ENCODE peak calls at places on chromosomes 11 and 22, in ten cellular contexts. M is IMR-90; P is endothelial cell of umbilical vein; O is mesenchymal stem cell; E is fibroblast of lung; Q is pancreas; N is heart right ventricle; L is Karpas-422; X is cardiac muscle cell; J is CD8-positive, alpha-beta T cell. V is an unnamed sample.

GRCh38 chr11:96342131-96342970 is 644 bp downstream of the MAML2 start:
- DNase-seq in M (no peak), P (peak; percentile 45), O (no peak), E (peak; percentile 55), Q (no peak), N (no peak), L (peak; percentile 59), X (no peak), J (no peak), V (no peak)

GRCh38 chr11:36577859-36578258 is 10.1 kb downstream of the RAG1 start:
- DNase-seq in M (peak; percentile 14), P (no peak), O (no peak), E (peak; percentile 83), Q (no peak), N (no peak), L (no peak), X (peak; percentile 13), J (no peak), V (no peak)

GRCh38 chr11:134032501-134033091 is 36.3 kb upstream of the JAM3 start:
- DNase-seq in M (no peak), P (no peak), O (no peak), E (peak; percentile 20), Q (no peak), N (no peak), L (no peak), X (no peak), J (no peak), V (peak; percentile 93)

GRCh38 chr11:111976614-111977140 is 39.5 kb downstream of the DIXDC1 start:
- DNase-seq in M (no peak), P (no peak), O (no peak), E (peak; percentile 24), Q (peak; percentile 22), N (no peak), L (no peak), X (peak; percentile 4), J (no peak), V (no peak)

GRCh38 chr22:36027579-36027959 is 1.1 kb downstream of the RBFOX2 start:
- DNase-seq in M (no peak), P (no peak), O (peak; percentile 44), E (no peak), Q (no peak), N (peak; percentile 14), L (peak; percentile 52), X (no peak), J (no peak), V (peak; percentile 40)

GRCh38 chr22:43706558-43707328 is 105.4 kb downstream of the EFCAB6 start:
- DNase-seq in M (no peak), P (no peak), O (no peak), E (no peak), Q (no peak), N (no peak), L (no peak), X (no peak), J (no peak), V (no peak)

GRCh38 chr11:3208272-3208671 is 10.3 kb downstream of the MRGPRG start:
- DNase-seq in M (no peak), P (no peak), O (no peak), E (no peak), Q (no peak), N (no peak), L (no peak), X (no peak), J (no peak), V (no peak)

GRCh38 chr11:10550503-10550902 is 9.5 kb upstream of the RNF141 start:
- DNase-seq in M (peak; percentile 82), P (peak; percentile 39), O (peak; percentile 75), E (peak; percentile 73), Q (no peak), N (no peak), L (no peak), X (peak; percentile 23), J (no peak), V (no peak)

GRCh38 chr11:47852053-47852452 is 3.9 kb upstream of the NUP160 start:
- DNase-seq in M (no peak), P (no peak), O (peak; percentile 33), E (no peak), Q (no peak), N (no peak), L (no peak), X (no peak), J (no peak), V (no peak)

GRCh38 chr22:20138417-20138738 is 6.8 kb downstream of the ZDHHC8 start:
- DNase-seq in M (no peak), P (no peak), O (no peak), E (no peak), Q (no peak), N (no peak), L (no peak), X (no peak), J (no peak), V (no peak)

GRCh38 chr11:114036156-114036811 is 23.2 kb upstream of the ZBTB16 start:
- DNase-seq in M (peak; percentile 18), P (peak; percentile 73), O (peak; percentile 77), E (peak; percentile 19), Q (peak; percentile 90), N (peak; percentile 84), L (no peak), X (peak; percentile 91), J (peak; percentile 43), V (peak; percentile 52)

GRCh38 chr11:63916837-63917684 is at the start of gene RCOR2:
- DNase-seq in M (peak; percentile 80), P (peak; percentile 52), O (peak; percentile 85), E (peak; percentile 80), Q (peak; percentile 79), N (peak; percentile 83), L (peak; percentile 95), X (peak; percentile 95), J (peak; percentile 41), V (peak; percentile 79)

GRCh38 chr11:130295657-130296056 is 19.1 kb downstream of the ZBTB44 start:
- DNase-seq in M (no peak), P (no peak), O (no peak), E (no peak), Q (no peak), N (no peak), L (no peak), X (no peak), J (no peak), V (no peak)
- H3K27ac ChIP-seq in M (no peak overlapping the region), P (no peak overlapping the region), O (no peak overlapping the region), E (no peak overlapping the region), Q (no peak overlapping the region), N (no peak overlapping the region), L (no peak overlapping the region), X (no peak overlapping the region), J (no peak overlapping the region), V (no peak overlapping the region)

GRCh38 chr11:125980421-125980820 is 34.6 kb downstream of the VSIG10L2 start:
- DNase-seq in M (no peak), P (no peak), O (no peak), E (no peak), Q (no peak), N (no peak), L (no peak), X (no peak), J (no peak), V (no peak)
- H3K27ac ChIP-seq in M (no peak overlapping the region), P (no peak overlapping the region), O (no peak overlapping the region), E (no peak overlapping the region), Q (no peak overlapping the region), N (no peak overlapping the region), L (no peak overlapping the region), X (no peak overlapping the region), J (no peak overlapping the region), V (no peak overlapping the region)

DNA sequence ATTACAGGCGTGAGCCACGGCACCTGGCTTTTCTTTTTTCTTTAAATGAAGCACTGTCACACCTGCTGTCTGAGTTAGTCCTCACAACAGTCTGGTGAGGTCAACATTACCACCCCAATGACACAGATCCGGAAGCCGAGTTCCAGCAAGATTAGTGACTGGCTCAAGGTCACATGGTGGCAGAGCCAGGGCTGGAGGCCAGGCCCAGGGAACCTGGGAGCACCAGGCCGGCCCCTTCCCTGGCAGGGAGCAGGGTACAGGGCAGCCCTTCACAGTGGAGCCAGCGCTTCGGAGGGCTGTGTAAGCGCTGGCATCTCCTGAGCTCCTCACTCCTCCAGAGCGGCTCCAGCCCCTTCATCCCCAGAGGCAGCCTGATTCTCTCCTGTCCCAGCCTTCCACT is 118.7 kb downstream of the ST3GAL4 start:
- DNase-seq in M (no peak), P (no peak), O (no peak), E (no peak), Q (peak; percentile 90), N (no peak), L (no peak), X (no peak), J (no peak), V (no peak)
- H3K27ac ChIP-seq in M (no peak overlapping the region), P (no peak overlapping the region), O (no peak overlapping the region), E (no peak overlapping the region), Q (peak overlapping the region; percentile 48), N (no peak overlapping the region), L (no peak overlapping the region), X (no peak overlapping the region), J (no peak overlapping the region), V (no peak overlapping the region)

GRCh38 chr22:37501176-37501609 is 15.0 kb upstream of the MFNG start:
- DNase-seq in M (no peak), P (peak; percentile 47), O (no peak), E (no peak), Q (peak; percentile 57), N (peak; percentile 77), L (no peak), X (peak; percentile 38), J (no peak), V (no peak)

GRCh38 chr22:37503183-37503683 is 16.0 kb downstream of the CARD10 start:
- DNase-seq in M (no peak), P (no peak), O (no peak), E (no peak), Q (no peak), N (no peak), L (no peak), X (no peak), J (no peak), V (no peak)

GRCh38 chr22:37501610-37502341 is 15.6 kb upstream of the MFNG start:
- DNase-seq in M (peak; percentile 93), P (peak; percentile 92), O (peak; percentile 84), E (peak; percentile 90), Q (peak; percentile 93), N (peak; percentile 89), L (no peak), X (peak; percentile 92), J (no peak), V (no peak)

GRCh38 chr22:37503850-37504249 is 15.4 kb downstream of the CARD10 start:
- DNase-seq in M (no peak), P (peak; percentile 44), O (no peak), E (no peak), Q (peak; percentile 75), N (no peak), L (no peak), X (no peak), J (no peak), V (no peak)

DNA sequence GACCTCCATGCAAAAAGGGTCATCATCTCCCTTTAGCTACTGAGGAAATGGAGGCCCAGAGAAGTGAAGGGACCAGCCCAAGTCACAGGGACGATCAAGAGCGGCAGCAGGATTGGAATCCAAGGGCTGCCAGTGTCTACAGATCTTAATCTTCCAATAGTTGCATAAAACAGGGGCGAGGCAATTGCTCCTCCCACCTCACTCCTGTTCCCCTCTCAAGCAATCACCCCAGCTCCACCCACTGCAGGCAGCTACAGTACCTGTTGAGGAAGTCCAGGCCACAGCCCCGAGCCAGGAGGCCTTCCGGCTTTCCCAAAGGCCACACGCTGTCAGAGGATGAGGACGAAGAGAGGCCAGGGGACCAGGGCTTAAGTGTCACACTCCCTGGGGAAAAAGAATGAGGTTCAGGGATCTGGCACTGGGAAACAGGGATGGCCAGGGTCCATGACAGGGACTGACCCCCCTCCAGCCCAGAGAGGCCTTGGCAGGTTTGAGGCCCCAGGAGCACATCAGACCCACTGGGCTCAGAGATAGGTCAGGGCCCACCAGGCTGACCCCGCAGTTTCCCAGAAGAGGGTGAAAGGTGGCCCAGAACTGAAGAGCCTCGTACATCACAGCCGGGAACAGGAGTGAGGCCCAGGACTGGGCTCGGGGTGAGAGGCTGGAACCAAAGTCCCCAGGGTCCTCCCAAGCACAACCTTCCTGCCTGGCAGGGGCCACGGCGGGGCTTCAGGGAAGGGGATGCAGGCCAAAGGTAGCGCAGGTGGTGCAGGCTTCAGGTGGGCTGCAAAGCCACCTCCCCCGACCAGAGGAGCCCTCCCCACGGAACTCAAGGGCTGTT is 16.4 kb upstream of the MFNG start:
- DNase-seq in M (no peak), P (no peak), O (no peak), E (no peak), Q (peak; percentile 77), N (no peak), L (peak; percentile 63), X (no peak), J (no peak), V (no peak)
- H3K27ac ChIP-seq in M (no peak overlapping the region), P (peak overlapping the region; percentile 66), O (peak overlapping the region; percentile 97), E (peak overlapping the region; percentile 2), Q (peak overlapping the region; percentile 84), N (peak overlapping the region; percentile 83), L (no peak overlapping the region), X (peak overlapping the region; percentile 60), J (no peak overlapping the region), V (peak overlapping the region; percentile 8)

V was measured in caudate nucleus.